ENCODE peak calls at places on chromosomes 6 and 20, in nine cellular contexts. Y is IMR-90; P is NCI-H774; L is mammary epithelial cell; A is HS-27A; N is activated CD4-positive, alpha-beta T cell treated with anti-CD3 and anti-CD28 coated beads for 24 hours; U is type B pancreatic cell; S is heart left ventricle; C is NCI-H1092 treated with DMSO at 0.1 percent for 48 hours. I is an unnamed sample.

GRCh38 chr20:62219992-62220665 is at the start of gene HRH3:
- DNase-seq in Y (no peak), P (peak; percentile 46), L (no peak), A (no peak), N (no peak), U (no peak), S (no peak), C (peak; percentile 34), I (peak; percentile 79)

GRCh38 chr6:45445749-45446454 is 68.2 kb upstream of the SUPT3H start:
- DNase-seq in Y (peak; percentile 99), P (peak; percentile 53), L (peak; percentile 95), A (peak; percentile 99), N (no peak), U (no peak), S (peak; percentile 64), C (no peak), I (no peak)

GRCh38 chr6:4280721-4281120 is 145.3 kb upstream of the ECI2 start:
- DNase-seq in Y (peak; percentile 91), P (no peak), L (peak; percentile 87), A (peak; percentile 50), N (no peak), U (no peak), S (no peak), C (no peak), I (no peak)

GRCh38 chr20:46118481-46119020 is 437 bp downstream of the CD40 start:
- DNase-seq in Y (no peak), P (no peak), L (no peak), A (no peak), N (no peak), U (no peak), S (peak; percentile 49), C (no peak), I (no peak)

GRCh38 chr6:56087421-56087820 is 160.0 kb downstream of the COL21A1 start:
- DNase-seq in Y (peak; percentile 28), P (no peak), L (no peak), A (no peak), N (no peak), U (no peak), S (peak; percentile 12), C (no peak), I (no peak)

GRCh38 chr6:141413196-141413595 is 719.5 kb upstream of the GJE1 start:
- DNase-seq in Y (peak; percentile 4), P (no peak), L (no peak), A (no peak), N (no peak), U (no peak), S (no peak), C (no peak), I (no peak)

GRCh38 chr20:24331939-24332338 is 137.5 kb upstream of the SYNDIG1 start:
- DNase-seq in Y (no peak), P (no peak), L (no peak), A (no peak), N (no peak), U (no peak), S (no peak), C (no peak), I (no peak)

GRCh38 chr6:111361648-111362047 is 121.4 kb downstream of the REV3L start:
- DNase-seq in Y (peak; percentile 43), P (no peak), L (peak; percentile 17), A (no peak), N (no peak), U (no peak), S (peak; percentile 22), C (no peak), I (no peak)

GRCh38 chr20:54044156-54044555 is 26.2 kb downstream of the BCAS1 start:
- DNase-seq in Y (peak; percentile 51), P (no peak), L (peak; percentile 62), A (no peak), N (no peak), U (no peak), S (no peak), C (no peak), I (no peak)

GRCh38 chr20:57514273-57514751 is 10.6 kb downstream of the CTCFL start:
- DNase-seq in Y (peak; percentile 64), P (peak; percentile 44), L (peak; percentile 57), A (no peak), N (peak; percentile 7), U (no peak), S (peak; percentile 61), C (peak; percentile 44), I (no peak)

GRCh38 chr20:45300961-45301360 is 5.7 kb upstream of the RBPJL start:
- DNase-seq in Y (peak; percentile 19), P (no peak), L (peak; percentile 13), A (no peak), N (no peak), U (no peak), S (no peak), C (no peak), I (no peak)

GRCh38 chr6:145483191-145483996 is 251.9 kb downstream of the EPM2A start:
- DNase-seq in Y (peak; percentile 12), P (no peak), L (peak; percentile 86), A (no peak), N (no peak), U (no peak), S (no peak), C (no peak), I (no peak)